ENCODE peak calls at places on chromosome 7, in five cellular contexts. One of them, this sample, is unnamed.

GRCh38 chr7:16649196-16649595 is 3.2 kb downstream of the BZW2 start:
- DNase-seq in adipocyte: peak; percentile 46
- DNase-seq in kidney: no peak
- DNase-seq in HCT116: no peak
- DNase-seq in fibroblast of villous mesenchyme: no peak
- DNase-seq in this sample: no peak

GRCh38 chr7:41164440-41164839 is 538.5 kb downstream of the INHBA start:
- DNase-seq in fibroblast of villous mesenchyme: peak; percentile 72
- DNase-seq in kidney: no peak
- DNase-seq in HCT116: no peak
- DNase-seq in adipocyte: peak; percentile 22
- DNase-seq in this sample: no peak

GRCh38 chr7:115676080-115676479 is 354.5 kb downstream of the TFEC start:
- DNase-seq in HCT116: peak; percentile 42
- DNase-seq in fibroblast of villous mesenchyme: peak; percentile 60
- DNase-seq in adipocyte: no peak
- DNase-seq in kidney: no peak
- DNase-seq in this sample: no peak

GRCh38 chr7:129162732-129163131 is 18.2 kb downstream of the TSPAN33 start:
- DNase-seq in HCT116: no peak
- DNase-seq in kidney: no peak
- DNase-seq in adipocyte: no peak
- DNase-seq in fibroblast of villous mesenchyme: no peak
- DNase-seq in this sample: no peak

GRCh38 chr7:127974611-127975010 is 56.6 kb downstream of the LRRC4 start:
- DNase-seq in kidney: no peak
- DNase-seq in HCT116: no peak
- DNase-seq in fibroblast of villous mesenchyme: no peak
- DNase-seq in adipocyte: no peak
- DNase-seq in this sample: no peak

GRCh38 chr7:155918720-155919399 is 106.6 kb upstream of the SHH start:
- DNase-seq in fibroblast of villous mesenchyme: peak; percentile 29
- DNase-seq in adipocyte: no peak
- DNase-seq in HCT116: peak; percentile 60
- DNase-seq in kidney: peak; percentile 94
- DNase-seq in this sample: peak; percentile 90

GRCh38 chr7:139776486-139777303 is 1.1 kb downstream of the HIPK2 start:
- DNase-seq in HCT116: no peak
- DNase-seq in kidney: no peak
- DNase-seq in adipocyte: peak; percentile 86
- DNase-seq in fibroblast of villous mesenchyme: peak; percentile 68
- DNase-seq in this sample: no peak

GRCh38 chr7:118590107-118590506 is 365.6 kb downstream of the ANKRD7 start:
- DNase-seq in fibroblast of villous mesenchyme: peak; percentile 0
- DNase-seq in kidney: no peak
- DNase-seq in HCT116: peak; percentile 3
- DNase-seq in adipocyte: no peak
- DNase-seq in this sample: no peak

GRCh38 chr7:117882594-117882993 is 9.4 kb upstream of the CTTNBP2 start:
- DNase-seq in kidney: no peak
- DNase-seq in HCT116: no peak
- DNase-seq in adipocyte: no peak
- DNase-seq in fibroblast of villous mesenchyme: no peak
- DNase-seq in this sample: no peak

GRCh38 chr7:16915405-16915804 is 33.6 kb upstream of the AGR3 start:
- DNase-seq in fibroblast of villous mesenchyme: peak; percentile 82
- DNase-seq in adipocyte: peak; percentile 87
- DNase-seq in kidney: no peak
- DNase-seq in HCT116: peak; percentile 3
- DNase-seq in this sample: peak; percentile 90

GRCh38 chr7:98617051-98617959 is at the start of gene NPTX2:
- DNase-seq in fibroblast of villous mesenchyme: no peak
- DNase-seq in HCT116: no peak
- DNase-seq in kidney: no peak
- DNase-seq in adipocyte: peak; percentile 77
- DNase-seq in this sample: no peak

GRCh38 chr7:13850185-13850752 is 139.2 kb downstream of the ETV1 start:
- DNase-seq in HCT116: peak; percentile 62
- DNase-seq in fibroblast of villous mesenchyme: peak; percentile 99
- DNase-seq in adipocyte: peak; percentile 92
- DNase-seq in kidney: no peak
- DNase-seq in this sample: peak; percentile 99

GRCh38 chr7:142884285-142884637 is 1.3 kb downstream of the TRPV6 start:
- DNase-seq in HCT116: no peak
- DNase-seq in kidney: no peak
- DNase-seq in fibroblast of villous mesenchyme: no peak
- DNase-seq in adipocyte: no peak
- DNase-seq in this sample: no peak

GRCh38 chr7:74228951-74229900 is 19.4 kb downstream of the LAT2 start:
- DNase-seq in kidney: no peak
- DNase-seq in HCT116: no peak
- DNase-seq in adipocyte: no peak
- DNase-seq in fibroblast of villous mesenchyme: no peak
- DNase-seq in this sample: no peak
- H3K4me3 ChIP-seq in kidney: no peak overlapping the region
- H3K4me3 ChIP-seq in HCT116: no peak overlapping the region
- H3K4me3 ChIP-seq in adipocyte: no peak overlapping the region
- H3K4me3 ChIP-seq in fibroblast of villous mesenchyme: no peak overlapping the region
- H3K4me3 ChIP-seq in this sample: no peak overlapping the region

DNA sequence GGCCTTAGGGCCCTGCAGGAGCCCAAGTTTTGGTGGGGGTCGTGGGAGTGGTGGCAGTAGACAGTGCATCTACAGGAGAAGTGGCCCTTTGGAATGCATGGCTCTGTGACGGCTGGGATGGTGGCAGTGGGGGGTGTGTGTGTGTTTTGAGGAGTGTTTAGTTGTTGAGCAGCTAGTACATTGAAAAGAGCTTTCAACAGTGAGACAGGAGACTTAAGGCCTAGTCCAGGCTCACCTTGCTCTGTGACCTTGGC is 27.1 kb downstream of the ZNF775 start:
- DNase-seq in HCT116: no peak
- DNase-seq in kidney: no peak
- DNase-seq in adipocyte: no peak
- DNase-seq in fibroblast of villous mesenchyme: no peak
- DNase-seq in this sample: no peak
- H3K4me3 ChIP-seq in HCT116: no peak overlapping the region
- H3K4me3 ChIP-seq in kidney: peak overlapping the region; percentile 79
- H3K4me3 ChIP-seq in adipocyte: peak overlapping the region; percentile 86
- H3K4me3 ChIP-seq in fibroblast of villous mesenchyme: peak overlapping the region; percentile 76
- H3K4me3 ChIP-seq in this sample: peak overlapping the region; percentile 59

GRCh38 chr7:107354639-107355038 is 115.2 kb upstream of the GPR22 start:
- DNase-seq in HCT116: no peak
- DNase-seq in fibroblast of villous mesenchyme: no peak
- DNase-seq in adipocyte: no peak
- DNase-seq in kidney: no peak
- DNase-seq in this sample: no peak

GRCh38 chr7:107355616-107356015 is 114.2 kb upstream of the GPR22 start:
- DNase-seq in kidney: no peak
- DNase-seq in HCT116: no peak
- DNase-seq in fibroblast of villous mesenchyme: peak; percentile 4
- DNase-seq in adipocyte: peak; percentile 19
- DNase-seq in this sample: peak; percentile 18

GRCh38 chr7:107359520-107360316 is 110.1 kb upstream of the GPR22 start:
- DNase-seq in HCT116: no peak
- DNase-seq in adipocyte: no peak
- DNase-seq in fibroblast of villous mesenchyme: no peak
- DNase-seq in kidney: no peak
- DNase-seq in this sample: no peak
- H3K4me3 ChIP-seq in HCT116: no peak overlapping the region
- H3K4me3 ChIP-seq in adipocyte: no peak overlapping the region
- H3K4me3 ChIP-seq in fibroblast of villous mesenchyme: no peak overlapping the region
- H3K4me3 ChIP-seq in kidney: no peak overlapping the region
- H3K4me3 ChIP-seq in this sample: no peak overlapping the region

DNA sequence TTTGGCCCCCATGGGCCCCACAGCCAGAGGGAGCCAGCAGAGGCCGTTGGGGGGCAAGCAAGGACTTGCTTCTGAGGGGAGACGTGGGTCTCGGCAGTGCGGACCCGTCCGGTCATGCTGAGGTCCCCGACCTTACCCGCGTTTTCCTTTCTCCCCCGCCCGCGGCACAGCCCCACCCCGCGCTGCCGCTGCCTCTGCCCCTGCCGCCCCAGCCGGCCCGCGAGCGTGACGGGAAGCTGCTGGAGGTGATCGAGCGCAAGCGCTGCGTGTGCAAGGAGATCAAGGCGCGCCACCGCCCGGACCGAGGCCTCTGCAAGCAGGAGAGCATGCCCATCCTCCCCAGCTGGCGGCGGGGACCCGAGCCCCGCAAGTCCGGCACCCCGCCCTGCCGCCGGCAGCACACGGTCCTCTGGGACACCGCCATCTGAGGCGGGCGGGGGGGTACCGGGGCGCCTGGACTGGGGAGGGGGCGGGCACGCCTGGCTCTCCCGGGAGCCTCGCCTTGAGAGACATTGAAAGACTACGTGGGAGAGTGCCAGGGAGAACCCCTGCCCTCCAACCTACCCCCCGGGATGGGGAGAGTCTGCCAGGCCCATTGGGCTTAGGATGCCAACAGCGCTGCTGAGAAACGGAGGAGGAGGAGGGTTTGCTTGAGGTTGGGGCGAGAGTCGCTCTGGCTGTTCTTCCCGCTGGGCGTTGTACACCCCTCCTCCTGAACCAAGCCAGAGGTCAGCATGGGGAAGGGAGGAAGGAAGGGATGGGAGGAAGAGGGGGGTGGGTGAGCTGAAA is 9.9 kb downstream of the NYAP1 start:
- DNase-seq in fibroblast of villous mesenchyme: peak; percentile 30
- DNase-seq in adipocyte: no peak
- DNase-seq in HCT116: no peak
- DNase-seq in kidney: peak; percentile 88
- DNase-seq in this sample: no peak
- H3K4me3 ChIP-seq in fibroblast of villous mesenchyme: peak overlapping the region; percentile 23
- H3K4me3 ChIP-seq in adipocyte: peak overlapping the region; percentile 52
- H3K4me3 ChIP-seq in HCT116: no peak overlapping the region
- H3K4me3 ChIP-seq in kidney: peak overlapping the region; percentile 32
- H3K4me3 ChIP-seq in this sample: peak overlapping the region; percentile 7

DNA sequence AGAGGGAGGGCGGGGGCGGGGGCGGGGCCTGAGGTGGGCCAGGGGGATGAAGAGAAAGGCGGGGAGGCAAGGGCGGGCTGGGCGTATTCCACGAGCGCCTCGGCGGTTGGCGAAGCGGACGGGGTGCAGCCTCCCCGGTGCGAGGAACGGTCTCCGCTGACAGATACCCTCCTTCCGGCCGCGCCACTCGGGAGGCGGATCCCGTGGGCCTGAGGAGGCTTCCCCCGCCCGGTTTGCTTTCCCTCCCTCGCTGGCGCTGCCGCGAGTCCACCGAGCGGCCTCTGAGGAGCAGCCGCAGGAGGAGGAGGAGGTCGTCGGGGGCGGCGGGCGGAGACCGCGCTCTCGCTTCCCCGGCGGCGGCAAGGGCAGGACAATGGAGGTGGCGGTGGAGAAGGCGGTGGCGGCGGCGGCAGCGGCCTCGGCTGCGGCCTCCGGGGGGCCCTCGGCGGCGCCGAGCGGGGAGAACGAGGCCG is at the start of gene TRIM24:
- DNase-seq in adipocyte: no peak
- DNase-seq in kidney: peak; percentile 99
- DNase-seq in fibroblast of villous mesenchyme: no peak
- DNase-seq in HCT116: no peak
- DNase-seq in this sample: no peak
- H3K4me3 ChIP-seq in adipocyte: peak within 1 kb of the TSS; percentile 93
- H3K4me3 ChIP-seq in kidney: peak within 1 kb of the TSS; percentile 83
- H3K4me3 ChIP-seq in fibroblast of villous mesenchyme: peak within 1 kb of the TSS; percentile 81
- H3K4me3 ChIP-seq in HCT116: peak within 1 kb of the TSS; percentile 74
- H3K4me3 ChIP-seq in this sample: peak within 1 kb of the TSS; percentile 62

DNA sequence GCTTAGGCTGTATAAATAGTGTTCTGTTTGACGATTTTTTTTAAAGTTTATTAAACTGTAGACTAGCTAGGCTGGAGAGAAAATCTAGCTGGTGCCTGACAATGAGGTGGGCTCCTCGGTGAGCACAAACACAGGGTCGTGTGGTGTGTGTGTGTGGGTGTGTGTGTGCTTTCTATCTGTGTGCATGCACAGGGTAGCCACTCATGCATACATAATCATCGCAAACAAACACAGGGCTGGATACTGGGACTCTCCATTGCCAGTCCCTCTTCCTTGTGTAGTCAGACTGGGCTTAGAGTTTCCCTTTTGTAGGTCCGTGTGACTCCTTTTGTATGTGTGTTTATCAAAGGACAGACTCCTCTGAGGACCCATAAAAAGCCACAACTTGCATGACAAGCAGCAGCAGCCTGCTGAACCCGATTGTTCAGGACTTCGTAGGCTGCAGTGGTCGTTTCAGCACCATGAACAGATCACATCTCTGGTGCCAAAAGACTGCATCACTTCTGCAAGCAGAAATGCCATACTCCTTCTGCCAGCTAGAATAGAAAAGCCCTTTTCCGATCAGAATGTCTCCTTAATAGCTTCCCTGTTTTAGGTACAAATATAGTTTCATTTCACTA is 855 bp downstream of the VSTM2A start:
- DNase-seq in kidney: no peak
- DNase-seq in adipocyte: peak; percentile 25
- DNase-seq in HCT116: no peak
- DNase-seq in fibroblast of villous mesenchyme: peak; percentile 0
- DNase-seq in this sample: peak; percentile 53
- H3K4me3 ChIP-seq in kidney: no peak overlapping the region
- H3K4me3 ChIP-seq in adipocyte: no peak overlapping the region
- H3K4me3 ChIP-seq in HCT116: no peak overlapping the region
- H3K4me3 ChIP-seq in fibroblast of villous mesenchyme: no peak overlapping the region
- H3K4me3 ChIP-seq in this sample: no peak overlapping the region

GRCh38 chr7:148304456-148304855 is 286.1 kb upstream of the C7orf33 start:
- DNase-seq in fibroblast of villous mesenchyme: no peak
- DNase-seq in HCT116: no peak
- DNase-seq in kidney: no peak
- DNase-seq in adipocyte: no peak
- DNase-seq in this sample: no peak
- H3K4me3 ChIP-seq in fibroblast of villous mesenchyme: no peak overlapping the region
- H3K4me3 ChIP-seq in HCT116: no peak overlapping the region
- H3K4me3 ChIP-seq in kidney: no peak overlapping the region
- H3K4me3 ChIP-seq in adipocyte: no peak overlapping the region
- H3K4me3 ChIP-seq in this sample: no peak overlapping the region

This sample was measured in astrocyte of the cerebellum.